ENCODE peak calls at places on chromosome 21, in nine cellular contexts. I, Y, Q, D, T, M, O, J and X are unnamed samples.

GRCh38 chr21:16279658-16280581 is 550.1 kb downstream of the USP25 start:
- DNase-seq in Q (peak), D (peak), M (peak), J (no peak), O (no peak), T (no peak), I (peak), Y (no peak), X (no peak)

GRCh38 chr21:34302496-34302895 is 61.3 kb upstream of the KCNE2 start:
- DNase-seq in M (no peak), I (no peak), Q (no peak), T (no peak), J (no peak), O (no peak), Y (no peak), D (no peak), X (no peak)

GRCh38 chr21:34593954-34594531 is 20.9 kb downstream of the RCAN1 start:
- DNase-seq in M (no peak), O (peak), Y (no peak), D (no peak), Q (no peak), J (no peak), T (no peak), I (peak), X (peak)

GRCh38 chr21:44338971-44339910 is at the start of gene CFAP410:
- DNase-seq in D (peak), J (peak), Q (peak), Y (peak), I (peak), T (peak), M (peak), O (peak), X (peak)

GRCh38 chr21:32377991-32378390 is 14.8 kb downstream of the URB1 start:
- DNase-seq in T (no peak), Q (no peak), D (no peak), O (no peak), M (no peak), J (no peak), Y (no peak), I (no peak), X (no peak)

GRCh38 chr21:30345014-30345413 is 3.4 kb downstream of the KRTAP23-1 start:
- DNase-seq in T (no peak), I (no peak), J (no peak), Q (no peak), D (no peak), Y (no peak), O (no peak), M (no peak), X (no peak)

GRCh38 chr21:24197956-24198355 is 1409.3 kb downstream of the MRPL39 start:
- DNase-seq in I (no peak), Y (no peak), T (no peak), M (no peak), Q (no peak), D (no peak), O (no peak), J (no peak), X (no peak)

GRCh38 chr21:35573472-35574389 is 486.6 kb downstream of the SETD4 start:
- DNase-seq in Y (no peak), Q (no peak), O (no peak), J (no peak), T (no peak), I (no peak), D (no peak), M (no peak), X (no peak)

GRCh38 chr21:17726047-17726446 is 93.1 kb downstream of the C21orf91 start:
- DNase-seq in J (no peak), M (no peak), T (no peak), O (no peak), Y (no peak), I (no peak), Q (no peak), D (peak), X (no peak)

GRCh38 chr21:44713130-44713529 is 1.8 kb upstream of the TSPEAR start:
- DNase-seq in Q (no peak), M (peak), D (no peak), J (peak), O (no peak), I (no peak), Y (no peak), T (no peak), X (no peak)

GRCh38 chr21:44873356-44874239 is at the start of gene PTTG1IP:
- DNase-seq in O (peak), M (peak), D (peak), Q (peak), I (peak), T (peak), J (peak), Y (peak), X (peak)

GRCh38 chr21:34704119-34704518 is 35.3 kb downstream of the CLIC6 start:
- DNase-seq in Q (no peak), O (no peak), Y (no peak), D (no peak), J (no peak), M (no peak), T (no peak), I (no peak), X (peak)

GRCh38 chr21:36478207-36478701 is 1.7 kb downstream of the CLDN14 start:
- DNase-seq in T (no peak), Y (no peak), Q (no peak), D (peak), M (no peak), I (no peak), O (no peak), J (no peak), X (no peak)

GRCh38 chr21:42836767-42837301 is 42.5 kb downstream of the WDR4 start:
- DNase-seq in Q (no peak), I (no peak), O (no peak), Y (no peak), D (no peak), T (peak), J (no peak), M (no peak), X (no peak)
- TF ChIP-seq POLR2A in Q (no peak), I (no peak), O (no peak), Y (no peak), D (no peak), T (no peak), J (no peak), M (no peak), X (no peak)

GRCh38 chr21:29193907-29194306 is 63.5 kb downstream of the MAP3K7CL start:
- DNase-seq in D (no peak), O (no peak), M (no peak), Q (no peak), I (no peak), T (no peak), J (no peak), Y (no peak), X (no peak)

GRCh38 chr21:29194847-29195246 is 64.4 kb downstream of the MAP3K7CL start:
- DNase-seq in D (no peak), T (no peak), I (no peak), M (no peak), O (no peak), Q (no peak), J (no peak), Y (no peak), X (no peak)

GRCh38 chr21:29194342-29194741 is 63.9 kb downstream of the MAP3K7CL start:
- DNase-seq in I (no peak), D (no peak), J (no peak), M (no peak), Y (no peak), T (no peak), O (no peak), Q (no peak), X (no peak)

GRCh38 chr21:29196664-29197052 is 66.2 kb downstream of the MAP3K7CL start:
- DNase-seq in Y (no peak), D (no peak), Q (no peak), J (no peak), O (no peak), M (no peak), T (no peak), I (no peak), X (no peak)

DNA sequence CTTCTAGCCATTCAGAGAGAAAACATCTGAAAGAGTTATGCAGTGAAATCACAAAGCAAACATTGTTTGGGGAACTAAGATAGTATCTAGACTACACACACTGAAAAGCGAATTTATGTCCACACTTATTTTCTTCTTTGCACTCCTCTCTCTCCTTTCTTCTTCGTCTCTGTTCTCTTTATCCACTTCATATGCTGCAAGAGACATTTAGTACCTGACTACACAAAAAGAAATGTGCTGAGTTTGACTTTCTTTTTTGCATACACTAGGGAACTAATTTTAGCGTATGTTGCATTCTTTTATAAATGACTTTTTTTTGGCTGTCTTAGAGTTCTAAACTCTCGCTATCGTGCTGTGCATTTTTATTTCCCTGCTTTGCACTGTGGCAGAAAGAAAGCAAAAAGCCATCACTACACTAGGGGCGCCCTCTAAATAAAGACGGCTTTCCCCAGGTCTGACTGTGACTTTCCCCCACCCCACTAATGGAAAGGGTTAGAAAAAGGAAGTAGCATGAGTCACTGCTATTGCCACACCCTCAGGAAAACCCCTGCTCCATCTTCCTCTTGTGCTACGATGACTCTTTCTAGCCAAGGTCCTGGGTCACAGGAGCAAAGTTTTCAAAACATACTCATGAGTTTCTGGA is 65.7 kb downstream of the MAP3K7CL start:
- DNase-seq in T (no peak), Y (peak), M (no peak), J (no peak), O (no peak), Q (peak), I (peak), D (peak), X (peak)
- TF ChIP-seq EP300 in T (no peak), Y (no peak), M (no peak), J (no peak), O (no peak), Q (no peak), I (no peak), D (no peak), X (peak)

DNA sequence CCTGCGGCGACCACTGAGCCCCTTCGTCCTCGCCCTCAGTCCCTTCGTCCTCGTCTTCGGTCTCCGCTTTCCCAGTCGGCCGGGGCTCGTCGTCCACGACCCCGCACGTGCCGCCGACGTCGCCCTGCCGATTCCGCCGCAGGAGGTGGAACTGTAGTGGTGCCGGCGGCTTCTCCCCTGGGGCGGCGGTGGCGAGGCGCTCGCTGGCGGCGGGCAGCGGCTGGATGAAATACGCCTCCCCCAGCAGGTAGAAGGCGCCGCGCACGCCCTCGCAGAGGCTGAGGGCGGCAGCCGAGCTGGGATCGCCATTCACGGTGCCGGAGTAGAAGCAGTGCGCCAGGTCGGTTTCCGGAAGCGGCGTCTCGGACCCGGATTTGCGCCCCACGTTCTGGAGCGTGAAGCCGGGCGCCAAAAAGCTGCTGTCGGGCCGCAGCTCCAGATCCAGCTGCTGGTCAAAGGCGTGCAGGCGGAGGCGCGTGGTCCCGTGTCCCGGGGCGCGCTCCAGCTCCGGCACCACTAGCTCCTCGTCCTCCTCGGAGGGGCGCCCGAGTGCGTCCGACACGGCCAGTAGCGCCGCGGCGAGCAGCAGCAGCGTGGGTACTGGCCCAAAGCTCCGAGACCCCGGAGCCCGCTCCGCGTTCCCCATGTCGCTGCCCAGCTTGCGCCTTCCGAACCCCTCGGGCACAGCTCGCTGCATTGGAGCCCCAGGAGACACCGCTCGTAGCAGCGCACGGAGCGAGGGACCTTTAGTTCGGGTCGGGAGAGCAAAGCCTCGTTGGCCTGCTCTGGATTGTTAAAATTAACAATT is 747 bp downstream of the ADAMTS1 start:
- DNase-seq in O (peak), M (peak), D (peak), T (no peak), J (no peak), Y (no peak), Q (no peak), I (peak), X (peak)
- TF ChIP-seq POLR2A in O (no peak), M (no peak), D (no peak), T (no peak), J (no peak), Y (no peak), Q (no peak), I (no peak), X (no peak)

GRCh38 chr21:25903599-25903998 is 168.8 kb downstream of the GABPA start:
- DNase-seq in D (no peak), Y (no peak), I (no peak), J (no peak), T (no peak), Q (no peak), M (no peak), O (no peak), X (no peak)
- TF ChIP-seq EP300 in D (no peak), Y (no peak), I (no peak), J (no peak), T (no peak), Q (no peak), M (no peak), O (no peak), X (no peak)

GRCh38 chr21:39314155-39315027 is 959 bp upstream of the BRWD1 start:
- DNase-seq in O (no peak), M (no peak), D (peak), J (no peak), T (no peak), I (peak), Q (no peak), Y (peak), X (peak)
- TF ChIP-seq POLR2A in O (no peak), M (no peak), D (no peak), J (no peak), T (no peak), I (no peak), Q (no peak), Y (peak), X (no peak)

DNA sequence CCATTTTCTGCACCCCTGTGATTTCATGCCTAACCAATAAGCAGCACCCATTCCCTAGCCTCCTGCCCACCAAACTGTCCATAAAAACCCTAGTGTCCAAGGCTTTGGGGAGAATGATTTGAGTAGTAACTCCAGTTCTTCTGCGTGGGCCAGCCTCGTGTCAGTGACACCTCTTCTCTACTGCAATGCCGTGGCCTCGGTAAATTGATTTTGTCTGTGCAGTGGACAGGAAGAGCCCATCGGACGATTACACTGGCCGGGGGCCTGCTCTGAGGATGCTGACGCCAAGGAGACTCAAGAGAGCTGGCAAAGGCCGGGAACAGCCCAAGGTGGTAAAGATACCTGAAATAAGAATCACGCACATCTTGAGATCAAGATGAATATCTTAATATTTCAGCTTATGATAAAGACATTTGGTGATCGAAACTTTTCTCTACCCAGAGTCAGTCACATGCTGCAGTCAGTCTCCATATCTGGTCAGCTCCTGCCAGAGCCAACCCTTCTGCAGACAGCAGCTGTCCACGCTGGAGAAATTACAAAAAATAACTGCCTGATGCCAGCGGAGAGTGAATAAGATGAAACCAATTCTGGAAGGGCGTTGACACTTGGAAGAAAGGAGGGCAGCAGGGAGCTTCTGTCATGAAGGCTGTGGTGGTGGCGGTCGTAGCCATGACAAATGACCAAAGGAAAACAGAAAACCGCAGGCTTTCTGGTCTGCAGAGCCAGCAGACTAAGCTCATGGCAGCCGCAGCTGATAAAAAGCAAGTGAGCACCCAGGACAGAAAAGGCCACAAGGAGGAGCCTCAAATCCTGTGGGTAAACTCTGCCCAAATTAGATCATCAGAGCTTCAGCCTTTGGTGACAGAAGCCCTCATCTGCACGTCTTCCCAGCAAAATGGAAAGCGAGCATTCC is 29.1 kb downstream of the RSPH1 start:
- DNase-seq in O (no peak), Y (peak), D (peak), T (no peak), M (no peak), I (no peak), Q (no peak), J (peak), X (no peak)
- TF ChIP-seq EP300 in O (no peak), Y (no peak), D (no peak), T (no peak), M (no peak), I (no peak), Q (no peak), J (no peak), X (no peak)

GRCh38 chr21:41509206-41509496 is 1.2 kb upstream of the TMPRSS2 start:
- DNase-seq in D (no peak), M (no peak), Y (no peak), Q (no peak), J (no peak), O (no peak), I (no peak), T (no peak), X (no peak)

GRCh38 chr21:41507521-41508414 is at the start of gene TMPRSS2:
- DNase-seq in M (no peak), D (no peak), Y (peak), Q (no peak), O (peak), I (no peak), T (no peak), J (no peak), X (no peak)

GRCh38 chr21:41508415-41509205 is 652 bp upstream of the TMPRSS2 start:
- DNase-seq in M (no peak), J (no peak), T (no peak), O (no peak), Q (no peak), Y (no peak), D (no peak), I (no peak), X (no peak)

GRCh38 chr21:41506005-41506404 is 2.0 kb downstream of the TMPRSS2 start:
- DNase-seq in J (no peak), M (no peak), Y (no peak), T (no peak), O (no peak), D (no peak), Q (no peak), I (no peak), X (no peak)

GRCh38 chr21:41506526-41507520 is 1.1 kb downstream of the TMPRSS2 start:
- DNase-seq in T (no peak), O (peak), J (no peak), D (peak), Y (peak), I (no peak), Q (no peak), M (no peak), X (no peak)
- TF ChIP-seq POLR2A in T (no peak), O (peak), J (no peak), D (no peak), Y (peak), I (no peak), Q (no peak), M (no peak), X (no peak)

GRCh38 chr21:39552856-39553255 is 59.9 kb upstream of the B3GALT5 start:
- DNase-seq in D (no peak), J (no peak), Q (no peak), M (no peak), O (no peak), I (no peak), T (no peak), Y (no peak), X (no peak)

GRCh38 chr21:39561128-39561527 is 51.6 kb upstream of the B3GALT5 start:
- DNase-seq in M (no peak), T (no peak), I (no peak), J (no peak), Q (no peak), D (no peak), O (no peak), Y (no peak), X (no peak)

GRCh38 chr21:39559511-39559910 is 53.2 kb upstream of the B3GALT5 start:
- DNase-seq in I (no peak), T (peak), M (no peak), O (no peak), Y (no peak), Q (no peak), J (no peak), D (no peak), X (no peak)

GRCh38 chr21:39556176-39556575 is 56.6 kb upstream of the B3GALT5 start:
- DNase-seq in D (no peak), O (no peak), J (no peak), Y (no peak), T (no peak), I (no peak), Q (no peak), M (no peak), X (no peak)
- TF ChIP-seq EP300 in D (no peak), O (no peak), J (no peak), Y (no peak), T (no peak), I (no peak), Q (no peak), M (no peak), X (no peak)